ENCODE peak calls at places on chromosomes 1 and 21, in four cellular contexts. U is epithelial cell of proximal tubule, D is suprapubic skin, G is left ventricle myocardium inferior. A is an unnamed sample.

GRCh38 chr1:12173631-12174121 is 6.9 kb downstream of the TNFRSF1B start:
- DNase-seq in G (peak), D (peak), U (no peak), A (no peak)

GRCh38 chr1:98981917-98982513 is 22.6 kb downstream of the PLPPR5 start:
- DNase-seq in U (no peak), G (no peak), D (no peak), A (no peak)

GRCh38 chr1:77820121-77820520 is 40.7 kb downstream of the MIGA1 start:
- DNase-seq in D (no peak), U (no peak), G (no peak), A (no peak)

GRCh38 chr1:191993549-191993948 is 164.7 kb upstream of the RGS18 start:
- DNase-seq in G (no peak), D (no peak), U (no peak), A (no peak)

GRCh38 chr1:157045251-157046218 is at the start of gene ARHGEF11:
- DNase-seq in G (peak), U (no peak), D (peak), A (peak)

GRCh38 chr1:8822383-8823294 is 5.2 kb upstream of the RERE start:
- DNase-seq in U (no peak), D (peak), G (no peak), A (no peak)

GRCh38 chr1:76285578-76286135 is 211.1 kb downstream of the ST6GALNAC3 start:
- DNase-seq in D (no peak), G (no peak), U (no peak), A (no peak)

GRCh38 chr21:42465008-42465878 is 30.8 kb downstream of the RSPH1 start:
- DNase-seq in G (no peak), D (peak), U (peak), A (no peak)

GRCh38 chr1:85898861-85899260 is 190.6 kb upstream of the ZNHIT6 start:
- DNase-seq in D (no peak), U (no peak), G (no peak), A (no peak)

GRCh38 chr1:171115280-171115897 is 24.7 kb downstream of the FMO3 start:
- DNase-seq in U (no peak), G (no peak), D (no peak), A (no peak)

GRCh38 chr1:171645553-171646336 is 6.7 kb downstream of the MYOC start:
- DNase-seq in G (peak), U (no peak), D (peak), A (no peak)

GRCh38 chr1:184747089-184747955 is 7.3 kb downstream of the EDEM3 start:
- DNase-seq in U (no peak), D (no peak), G (no peak), A (no peak)

GRCh38 chr1:116411784-116412479 is 38.9 kb downstream of the ATP1A1 start:
- DNase-seq in G (no peak), U (peak), D (no peak), A (no peak)

GRCh38 chr1:75338974-75339483 is 204.8 kb downstream of the LHX8 start:
- DNase-seq in D (no peak), G (no peak), U (no peak), A (no peak)

GRCh38 chr1:166088572-166088955 is 78.2 kb downstream of the FAM78B start:
- DNase-seq in U (no peak), D (no peak), G (no peak), A (peak)

GRCh38 chr1:67601955-67602354 is 83.0 kb upstream of the GADD45A start:
- DNase-seq in G (no peak), D (no peak), U (no peak), A (no peak)

GRCh38 chr1:151867785-151868403 is 14.4 kb upstream of the THEM5 start:
- DNase-seq in D (no peak), G (no peak), U (no peak), A (no peak)

GRCh38 chr1:229859026-229859425 is 208.0 kb upstream of the GALNT2 start:
- DNase-seq in G (no peak), U (no peak), D (no peak), A (no peak)

GRCh38 chr1:13585599-13585965 is 1.9 kb downstream of the PDPN start:
- DNase-seq in U (no peak), D (no peak), G (no peak), A (no peak)

GRCh38 chr1:23718482-23718881 is 24.8 kb upstream of the ELOA start:
- DNase-seq in D (no peak), U (no peak), G (no peak), A (no peak)

GRCh38 chr1:180156201-180156600 is 1.5 kb downstream of the QSOX1 start:
- DNase-seq in G (no peak), U (no peak), D (no peak), A (peak)

GRCh38 chr1:204829133-204829532 is 41.5 kb upstream of the NFASC start:
- DNase-seq in U (no peak), G (no peak), D (no peak), A (no peak)

GRCh38 chr21:17727361-17727760 is 91.8 kb downstream of the C21orf91 start:
- DNase-seq in D (no peak), U (no peak), G (no peak), A (no peak)

GRCh38 chr1:207910678-207911354 is at the start of gene CD34:
- DNase-seq in D (peak), U (no peak), G (peak), A (no peak)

GRCh38 chr21:36321325-36322082 is 1.5 kb downstream of the MORC3 start:
- DNase-seq in D (no peak), G (no peak), U (no peak), A (no peak)

GRCh38 chr21:37904879-37905278 is 11.4 kb downstream of the KCNJ6 start:
- DNase-seq in G (peak), D (no peak), U (no peak), A (no peak)

GRCh38 chr1:116122955-116123757 is 12.0 kb downstream of the MAB21L3 start:
- DNase-seq in U (peak), D (no peak), G (no peak), A (peak)

GRCh38 chr1:94248956-94249688 is 11.7 kb upstream of the ARHGAP29 start:
- DNase-seq in U (no peak), D (no peak), G (no peak), A (no peak)

GRCh38 chr1:212957546-212957945 is 7.2 kb downstream of the VASH2 start:
- DNase-seq in D (no peak), G (no peak), U (no peak), A (no peak)

GRCh38 chr1:157470276-157470675 is 82.0 kb downstream of the FCRL5 start:
- DNase-seq in U (no peak), D (no peak), G (no peak), A (peak)

GRCh38 chr1:97691325-97691724 is 229.5 kb downstream of the DPYD start:
- DNase-seq in G (no peak), D (no peak), U (no peak), A (no peak)

GRCh38 chr1:172287207-172287606 is 133.3 kb upstream of the C1orf105 start:
- DNase-seq in D (peak), U (no peak), G (peak), A (no peak)

GRCh38 chr1:84691139-84691783 is 1.0 kb upstream of the SSX2IP start:
- DNase-seq in D (no peak), U (no peak), G (no peak), A (no peak)

GRCh38 chr1:84687703-84688460 is 2.4 kb downstream of the SSX2IP start:
- DNase-seq in G (no peak), D (no peak), U (no peak), A (no peak)

GRCh38 chr1:84688461-84689061 is 1.7 kb downstream of the SSX2IP start:
- DNase-seq in D (no peak), G (no peak), U (no peak), A (no peak)

GRCh38 chr1:84690397-84691138 is at the start of gene SSX2IP:
- DNase-seq in D (peak), G (peak), U (peak), A (peak)

GRCh38 chr1:84689514-84690396 is 506 bp downstream of the SSX2IP start:
- DNase-seq in U (no peak), D (peak), G (peak), A (no peak)
- TF ChIP-seq CTCF in U (peak), D (peak), G (peak), A (peak)

DNA sequence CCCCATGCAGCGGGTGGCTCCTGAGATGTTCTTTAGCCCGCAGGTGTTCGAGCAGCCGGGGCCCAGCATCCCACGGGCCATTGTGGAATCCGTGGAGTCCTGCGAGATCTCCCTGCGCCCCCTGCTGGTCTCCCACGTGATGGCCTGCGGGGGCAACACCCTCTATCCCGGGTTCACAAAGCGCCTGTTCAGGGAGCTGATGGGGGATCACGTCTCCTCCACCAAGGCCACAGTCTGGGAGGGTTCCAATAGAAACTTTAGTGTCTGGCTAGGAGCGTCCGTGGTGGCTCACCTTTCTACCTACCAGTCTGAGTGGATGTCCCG is 71.0 kb downstream of the ACTL8 start:
- DNase-seq in U (no peak), D (no peak), G (peak), A (no peak)
- TF ChIP-seq CTCF in U (peak), D (peak), G (peak), A (peak)

GRCh38 chr1:10788592-10789006 is 7.8 kb downstream of the CASZ1 start:
- DNase-seq in U (no peak), G (peak), D (no peak), A (no peak)
- TF ChIP-seq CTCF in U (peak), G (peak), D (no peak), A (peak)

GRCh38 chr1:224784606-224785328 is 144.7 kb upstream of the DNAH14 start:
- DNase-seq in G (no peak), U (no peak), D (no peak), A (peak)
- TF ChIP-seq CTCF in G (no peak), U (no peak), D (no peak), A (no peak)

DNA sequence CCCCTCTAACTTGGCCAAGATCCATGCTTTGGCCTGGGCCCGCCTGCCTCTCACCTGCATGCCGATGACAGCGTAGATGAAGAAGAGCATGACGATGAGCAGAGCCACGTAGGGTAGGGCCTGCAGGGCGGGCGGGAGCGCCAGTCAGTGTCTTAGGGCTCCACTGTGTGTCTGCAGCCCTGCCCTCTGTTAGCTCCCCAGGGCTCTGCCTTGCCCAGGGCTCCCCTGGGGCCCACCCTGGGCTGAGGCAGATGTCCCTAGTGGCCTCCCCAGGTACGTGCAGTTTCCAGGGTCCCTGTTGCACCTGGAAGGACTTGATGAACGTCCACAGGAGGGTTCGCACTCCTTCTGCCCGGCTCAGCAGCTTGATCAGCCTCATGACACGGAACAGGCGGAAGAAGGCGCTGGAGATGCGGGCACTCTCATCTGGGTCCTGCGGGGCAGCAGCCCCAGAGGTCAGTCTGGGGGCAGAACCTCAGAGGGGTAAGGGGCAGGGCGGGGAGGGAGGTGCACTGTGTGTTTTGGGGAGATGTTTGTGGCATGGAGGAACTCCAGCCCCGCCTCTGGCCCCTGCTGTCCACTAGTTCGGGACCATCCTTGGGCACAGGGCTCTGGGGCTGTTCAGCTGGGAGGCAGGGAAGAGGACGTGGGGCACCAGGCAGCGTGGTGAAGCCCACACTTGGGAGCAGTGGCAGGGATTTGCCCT is 29.8 kb upstream of the KIF21B start:
- DNase-seq in U (no peak), G (no peak), D (no peak), A (no peak)
- TF ChIP-seq CTCF in U (no peak), G (no peak), D (no peak), A (no peak)

GRCh38 chr1:27658951-27659496 is 13.0 kb downstream of the IFI6 start:
- DNase-seq in D (no peak), G (no peak), U (no peak), A (no peak)
- TF ChIP-seq CTCF in D (no peak), G (no peak), U (no peak), A (no peak)

GRCh38 chr21:30439975-30440374 is at the start of gene KRTAP15-1:
- DNase-seq in U (no peak), D (no peak), G (no peak), A (no peak)

GRCh38 chr21:30446969-30447368 is 6.9 kb downstream of the KRTAP15-1 start:
- DNase-seq in G (no peak), U (no peak), D (no peak), A (no peak)

GRCh38 chr21:30448514-30448913 is 8.4 kb downstream of the KRTAP15-1 start:
- DNase-seq in D (no peak), G (no peak), U (no peak), A (no peak)

GRCh38 chr21:30443226-30443625 is 3.2 kb downstream of the KRTAP15-1 start:
- DNase-seq in D (no peak), G (no peak), U (no peak), A (no peak)

GRCh38 chr21:30444204-30444603 is 4.1 kb downstream of the KRTAP15-1 start:
- DNase-seq in U (no peak), D (no peak), G (no peak), A (no peak)
- TF ChIP-seq CTCF in U (no peak), D (no peak), G (peak), A (no peak)

A was measured in osteocyte.